ENCODE peak calls at places on chromosomes 1 and 21, in ten cellular contexts. N, E, K, O, Y, L, C, F, X and T are unnamed samples.

GRCh38 chr1:2212542-2213491 is 15.3 kb upstream of the SKI start:
- DNase-seq in N (peak), E (peak), K (peak), O (peak), Y (peak), L (no peak), C (peak), F (no peak), X (peak), T (peak)

GRCh38 chr1:186304982-186305949 is 69.8 kb downstream of the TPR start:
- DNase-seq in N (no peak), E (peak), K (no peak), O (no peak), Y (no peak), L (peak), C (no peak), F (no peak), X (peak), T (peak)

GRCh38 chr1:9410737-9411297 is 118.1 kb downstream of the SPSB1 start:
- DNase-seq in N (no peak), E (no peak), K (no peak), O (no peak), Y (no peak), L (peak), C (no peak), F (peak), X (peak), T (peak)

GRCh38 chr1:115138271-115138670 is 49.0 kb upstream of the TSPAN2 start:
- DNase-seq in N (no peak), E (no peak), K (no peak), O (no peak), Y (no peak), L (no peak), C (no peak), F (no peak), X (no peak), T (no peak)

GRCh38 chr21:42061866-42062542 is 9.1 kb upstream of the UMODL1 start:
- DNase-seq in N (no peak), E (no peak), K (no peak), O (peak), Y (no peak), L (no peak), C (no peak), F (no peak), X (no peak), T (no peak)

GRCh38 chr1:226973898-226974543 is 33.9 kb downstream of the COQ8A start:
- DNase-seq in N (no peak), E (no peak), K (peak), O (no peak), Y (peak), L (no peak), C (peak), F (peak), X (peak), T (no peak)

GRCh38 chr1:215667796-215668195 is 100.7 kb downstream of the KCTD3 start:
- DNase-seq in N (no peak), E (no peak), K (no peak), O (no peak), Y (no peak), L (no peak), C (no peak), F (no peak), X (no peak), T (no peak)

GRCh38 chr1:50959303-50959912 is 659 bp downstream of the FAF1 start:
- DNase-seq in N (no peak), E (no peak), K (peak), O (no peak), Y (no peak), L (peak), C (no peak), F (no peak), X (peak), T (peak)

GRCh38 chr1:33374336-33375105 is 53.6 kb upstream of the A3GALT2 start:
- DNase-seq in N (no peak), E (no peak), K (no peak), O (no peak), Y (no peak), L (no peak), C (no peak), F (no peak), X (peak), T (no peak)

GRCh38 chr1:53625049-53625448 is 113.9 kb downstream of the GLIS1 start:
- DNase-seq in N (no peak), E (no peak), K (no peak), O (no peak), Y (no peak), L (no peak), C (no peak), F (peak), X (peak), T (peak)

GRCh38 chr1:197150336-197151005 is 4.0 kb upstream of the ASPM start:
- DNase-seq in N (no peak), E (no peak), K (no peak), O (no peak), Y (no peak), L (no peak), C (no peak), F (no peak), X (no peak), T (no peak)

GRCh38 chr1:176670853-176671252 is 207.9 kb downstream of the PAPPA2 start:
- DNase-seq in N (no peak), E (no peak), K (no peak), O (no peak), Y (no peak), L (no peak), C (no peak), F (no peak), X (no peak), T (no peak)

GRCh38 chr1:163664706-163665321 is 343.1 kb downstream of the NUF2 start:
- DNase-seq in N (no peak), E (no peak), K (no peak), O (no peak), Y (no peak), L (no peak), C (no peak), F (no peak), X (no peak), T (no peak)

GRCh38 chr1:225766967-225767413 is 10.6 kb upstream of the SRP9 start:
- DNase-seq in N (peak), E (no peak), K (peak), O (no peak), Y (no peak), L (no peak), C (peak), F (peak), X (peak), T (peak)

GRCh38 chr1:202061055-202061454 is 50.7 kb downstream of the ELF3 start:
- DNase-seq in N (no peak), E (no peak), K (no peak), O (no peak), Y (no peak), L (no peak), C (no peak), F (no peak), X (peak), T (no peak)

GRCh38 chr1:7808253-7808844 is 24.3 kb downstream of the PER3 start:
- DNase-seq in N (no peak), E (no peak), K (no peak), O (no peak), Y (no peak), L (peak), C (no peak), F (peak), X (peak), T (no peak)

GRCh38 chr1:206030714-206031113 is 7.0 kb upstream of the CTSE start:
- DNase-seq in N (peak), E (peak), K (peak), O (peak), Y (peak), L (peak), C (peak), F (peak), X (peak), T (peak)

GRCh38 chr1:214550339-214551051 is 907 bp downstream of the PTPN14 start:
- DNase-seq in N (no peak), E (peak), K (no peak), O (no peak), Y (no peak), L (no peak), C (peak), F (no peak), X (no peak), T (no peak)

GRCh38 chr21:35159881-35160280 is 110.8 kb upstream of the RUNX1 start:
- DNase-seq in N (no peak), E (no peak), K (no peak), O (no peak), Y (no peak), L (no peak), C (no peak), F (no peak), X (peak), T (peak)

GRCh38 chr1:175808573-175808972 is 65.2 kb upstream of the TNR start:
- DNase-seq in N (no peak), E (peak), K (no peak), O (no peak), Y (no peak), L (no peak), C (no peak), F (no peak), X (no peak), T (no peak)

GRCh38 chr21:36647279-36648093 is 51.4 kb upstream of the SIM2 start:
- DNase-seq in N (peak), E (no peak), K (no peak), O (no peak), Y (no peak), L (no peak), C (no peak), F (no peak), X (peak), T (peak)

GRCh38 chr1:223500560-223501425 is 107.6 kb downstream of the CCDC185 start:
- DNase-seq in N (no peak), E (peak), K (no peak), O (no peak), Y (no peak), L (no peak), C (no peak), F (peak), X (peak), T (peak)

GRCh38 chr1:186876436-186876835 is 47.7 kb downstream of the PLA2G4A start:
- DNase-seq in N (no peak), E (no peak), K (peak), O (no peak), Y (no peak), L (no peak), C (peak), F (no peak), X (no peak), T (no peak)

GRCh38 chr1:19602486-19602885 is 41.6 kb upstream of the NBL1 start:
- DNase-seq in N (no peak), E (no peak), K (no peak), O (no peak), Y (no peak), L (no peak), C (no peak), F (no peak), X (no peak), T (no peak)

GRCh38 chr1:160373696-160374095 is 6.8 kb downstream of the NHLH1 start:
- DNase-seq in N (no peak), E (no peak), K (no peak), O (no peak), Y (no peak), L (no peak), C (no peak), F (no peak), X (peak), T (no peak)

GRCh38 chr1:185911978-185912377 is 177.8 kb downstream of the HMCN1 start:
- DNase-seq in N (no peak), E (no peak), K (no peak), O (no peak), Y (no peak), L (no peak), C (no peak), F (no peak), X (no peak), T (no peak)

GRCh38 chr1:26696191-26696644 is 403 bp downstream of the ARID1A start:
- DNase-seq in N (no peak), E (no peak), K (peak), O (peak), Y (peak), L (no peak), C (peak), F (no peak), X (no peak), T (no peak)

GRCh38 chr1:63936276-63936675 is 162.5 kb downstream of the ROR1 start:
- DNase-seq in N (no peak), E (no peak), K (no peak), O (no peak), Y (no peak), L (no peak), C (no peak), F (no peak), X (no peak), T (no peak)

GRCh38 chr1:4513326-4514114 is 140.9 kb upstream of the AJAP1 start:
- DNase-seq in N (no peak), E (no peak), K (no peak), O (no peak), Y (no peak), L (no peak), C (no peak), F (no peak), X (no peak), T (no peak)

GRCh38 chr1:23559985-23560755 is 869 bp upstream of the ID3 start:
- DNase-seq in N (no peak), E (no peak), K (no peak), O (no peak), Y (no peak), L (no peak), C (no peak), F (no peak), X (peak), T (no peak)

DNA sequence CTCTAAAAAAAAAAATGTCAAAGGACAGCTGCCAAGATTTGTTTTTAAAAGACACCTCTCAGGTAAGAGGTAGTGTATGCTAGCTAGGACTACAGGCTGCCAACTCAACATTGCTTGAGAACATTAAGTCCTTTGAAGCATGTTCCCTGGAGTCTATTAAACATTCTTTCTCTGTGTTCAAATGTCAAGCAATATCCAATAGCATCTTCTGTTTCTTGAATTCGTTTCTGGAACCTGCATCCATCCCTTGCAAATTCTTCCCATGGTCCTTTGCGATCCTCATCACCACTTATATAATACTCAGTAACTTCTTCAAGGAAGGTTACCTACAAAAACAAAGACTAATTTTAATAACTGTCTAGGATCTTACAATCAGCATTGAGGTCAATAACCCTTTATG is 5.6 kb downstream of the PPP1R15B start:
- DNase-seq in N (no peak), E (no peak), K (no peak), O (no peak), Y (no peak), L (no peak), C (no peak), F (no peak), X (no peak), T (no peak)
- H3K4me3 ChIP-seq in N (peak), E (no peak), K (peak), O (no peak), Y (peak), L (peak), C (no peak), F (no peak), X (no peak), T (peak)

GRCh38 chr21:33644383-33645074 is 2.2 kb downstream of the ITSN1 start:
- DNase-seq in N (no peak), E (no peak), K (peak), O (peak), Y (no peak), L (no peak), C (peak), F (peak), X (peak), T (peak)
- H3K4me3 ChIP-seq in N (peak), E (peak), K (no peak), O (peak), Y (peak), L (no peak), C (peak), F (peak), X (peak), T (peak)

DNA sequence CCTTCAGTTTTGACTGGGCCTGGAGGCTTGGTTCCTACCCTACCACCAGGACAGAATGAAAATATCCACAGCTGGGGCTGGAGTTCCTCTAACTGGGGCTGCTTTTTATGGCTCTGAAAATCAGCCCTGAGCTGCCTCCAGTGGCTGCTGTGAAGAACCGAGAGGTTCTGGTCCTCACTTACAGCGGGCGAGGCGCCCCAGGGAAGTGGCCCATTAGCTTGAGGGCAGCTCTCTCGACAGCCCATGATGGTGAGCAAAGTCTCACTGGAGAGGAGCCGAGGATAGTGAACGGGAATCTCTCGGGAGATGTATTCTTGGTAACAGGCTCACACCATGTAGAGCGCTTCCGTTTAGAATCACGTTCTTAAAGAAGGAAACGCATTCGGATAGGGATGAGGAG is 459.7 kb downstream of the KIF26B start:
- DNase-seq in N (no peak), E (no peak), K (no peak), O (no peak), Y (no peak), L (no peak), C (no peak), F (no peak), X (peak), T (no peak)
- H3K4me3 ChIP-seq in N (no peak), E (no peak), K (no peak), O (no peak), Y (no peak), L (no peak), C (no peak), F (no peak), X (no peak), T (no peak)

DNA sequence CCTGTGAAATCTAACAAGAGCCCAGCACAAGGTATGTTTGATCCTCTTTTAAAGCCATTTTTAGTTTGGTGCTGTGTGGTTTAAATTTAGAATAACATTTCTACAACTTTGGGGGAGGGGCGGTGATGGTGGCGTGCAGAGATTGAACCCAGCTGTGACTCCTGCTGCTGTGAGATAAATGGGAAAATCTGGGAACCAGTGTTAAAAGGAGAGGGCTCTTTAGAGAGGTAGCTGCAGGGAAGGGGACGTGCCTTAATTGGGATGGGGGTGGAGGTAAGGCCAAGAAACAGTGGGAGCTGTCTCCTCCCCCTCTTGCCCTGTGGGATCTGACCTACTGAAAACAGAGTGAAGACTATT is 30.3 kb upstream of the DNAJC6 start:
- DNase-seq in N (no peak), E (no peak), K (no peak), O (no peak), Y (no peak), L (no peak), C (no peak), F (no peak), X (no peak), T (no peak)
- H3K4me3 ChIP-seq in N (no peak), E (no peak), K (no peak), O (no peak), Y (peak), L (no peak), C (no peak), F (no peak), X (no peak), T (no peak)

DNA sequence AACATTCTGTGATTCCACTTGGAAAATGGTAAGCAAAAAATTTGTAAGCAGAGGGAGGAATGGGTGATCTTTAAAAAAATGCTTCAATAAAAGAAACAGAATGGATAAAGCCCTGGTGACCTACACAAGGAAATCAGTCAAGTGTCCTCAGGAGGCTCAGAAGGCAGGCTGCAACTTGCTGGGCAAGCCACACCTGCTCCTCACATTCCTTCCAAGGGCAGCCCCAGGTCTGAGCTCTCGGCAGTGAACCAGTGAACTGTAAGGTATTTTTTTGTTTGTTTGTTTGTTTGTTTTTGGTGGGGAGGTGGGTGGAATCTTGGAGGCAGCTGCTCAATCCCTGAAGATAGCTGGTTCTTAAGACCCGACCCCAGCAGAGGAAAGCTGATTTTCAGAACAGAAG is 4.4 kb downstream of the TACSTD2 start:
- DNase-seq in N (peak), E (no peak), K (no peak), O (no peak), Y (no peak), L (no peak), C (no peak), F (no peak), X (no peak), T (no peak)
- H3K4me3 ChIP-seq in N (no peak), E (no peak), K (no peak), O (no peak), Y (no peak), L (no peak), C (no peak), F (no peak), X (no peak), T (no peak)

GRCh38 chr1:154568165-154568815 is 712 bp downstream of the CHRNB2 start:
- DNase-seq in N (no peak), E (no peak), K (peak), O (no peak), Y (no peak), L (no peak), C (no peak), F (no peak), X (no peak), T (no peak)
- H3K4me3 ChIP-seq in N (peak), E (peak), K (no peak), O (no peak), Y (peak), L (no peak), C (no peak), F (peak), X (peak), T (no peak)